ENCODE peak calls at places on chromosomes 6 and 20, in six cellular contexts. One of them, this sample, is unnamed. For H3K27me3, the result is how much of the 10 kb centered on the place peaks cover.

GRCh38 chr20:8287328-8287727 is 155.3 kb downstream of the PLCB1 start:
- DNase-seq in keratinocyte: no peak
- DNase-seq in BJ: no peak
- DNase-seq in colonic mucosa: no peak
- DNase-seq in brain microvascular endothelial cell: no peak
- DNase-seq in hepatocyte: no peak
- DNase-seq in this sample: no peak

GRCh38 chr6:166553563-166554271 is 32.8 kb downstream of the RAMACL start:
- DNase-seq in keratinocyte: peak
- DNase-seq in BJ: peak
- DNase-seq in colonic mucosa: peak
- DNase-seq in brain microvascular endothelial cell: peak
- DNase-seq in hepatocyte: no peak
- DNase-seq in this sample: no peak

GRCh38 chr20:25586877-25587276 is 1.5 kb upstream of the NINL start:
- DNase-seq in keratinocyte: no peak
- DNase-seq in BJ: no peak
- DNase-seq in colonic mucosa: no peak
- DNase-seq in brain microvascular endothelial cell: no peak
- DNase-seq in hepatocyte: no peak
- DNase-seq in this sample: no peak

GRCh38 chr6:31794294-31794865 is 1.2 kb downstream of the VARS1 start:
- DNase-seq in keratinocyte: no peak
- DNase-seq in BJ: no peak
- DNase-seq in colonic mucosa: no peak
- DNase-seq in brain microvascular endothelial cell: peak
- DNase-seq in hepatocyte: peak
- DNase-seq in this sample: no peak

GRCh38 chr6:169849396-169849795 is 98.0 kb downstream of the ERMARD start:
- DNase-seq in keratinocyte: no peak
- DNase-seq in BJ: no peak
- DNase-seq in colonic mucosa: no peak
- DNase-seq in brain microvascular endothelial cell: no peak
- DNase-seq in hepatocyte: no peak
- DNase-seq in this sample: no peak

GRCh38 chr20:43389231-43389630 is 68.5 kb upstream of the SRSF6 start:
- DNase-seq in keratinocyte: no peak
- DNase-seq in BJ: no peak
- DNase-seq in colonic mucosa: no peak
- DNase-seq in brain microvascular endothelial cell: no peak
- DNase-seq in hepatocyte: no peak
- DNase-seq in this sample: no peak

GRCh38 chr20:57600324-57601210 is 19.7 kb downstream of the ZBP1 start:
- DNase-seq in keratinocyte: no peak
- DNase-seq in BJ: no peak
- DNase-seq in colonic mucosa: no peak
- DNase-seq in brain microvascular endothelial cell: peak
- DNase-seq in hepatocyte: no peak
- DNase-seq in this sample: no peak

GRCh38 chr20:10219452-10219791 is 792 bp downstream of the SNAP25 start:
- DNase-seq in keratinocyte: no peak
- DNase-seq in BJ: no peak
- DNase-seq in colonic mucosa: peak
- DNase-seq in brain microvascular endothelial cell: peak
- DNase-seq in hepatocyte: peak
- DNase-seq in this sample: peak

GRCh38 chr6:148435386-148435785 is 92.7 kb downstream of the SASH1 start:
- DNase-seq in keratinocyte: no peak
- DNase-seq in BJ: no peak
- DNase-seq in colonic mucosa: no peak
- DNase-seq in brain microvascular endothelial cell: no peak
- DNase-seq in hepatocyte: no peak
- DNase-seq in this sample: no peak

GRCh38 chr6:131949909-131950766 is 1.0 kb downstream of the CCN2 start:
- DNase-seq in keratinocyte: no peak
- DNase-seq in BJ: peak
- DNase-seq in colonic mucosa: peak
- DNase-seq in brain microvascular endothelial cell: peak
- DNase-seq in hepatocyte: peak
- DNase-seq in this sample: peak

GRCh38 chr20:52082612-52083011 is 109.0 kb downstream of the ZFP64 start:
- DNase-seq in keratinocyte: no peak
- DNase-seq in BJ: no peak
- DNase-seq in colonic mucosa: no peak
- DNase-seq in brain microvascular endothelial cell: no peak
- DNase-seq in hepatocyte: no peak
- DNase-seq in this sample: no peak

GRCh38 chr20:59939879-59940128 is 301 bp downstream of the PPP1R3D start:
- DNase-seq in keratinocyte: no peak
- DNase-seq in BJ: no peak
- DNase-seq in colonic mucosa: no peak
- DNase-seq in brain microvascular endothelial cell: no peak
- DNase-seq in hepatocyte: no peak
- DNase-seq in this sample: no peak

GRCh38 chr6:151365233-151365632 is 26.1 kb downstream of the ZBTB2 start:
- DNase-seq in keratinocyte: no peak
- DNase-seq in BJ: no peak
- DNase-seq in colonic mucosa: no peak
- DNase-seq in brain microvascular endothelial cell: no peak
- DNase-seq in hepatocyte: no peak
- DNase-seq in this sample: no peak

GRCh38 chr6:109349419-109349987 is 32.8 kb downstream of the CD164 start:
- DNase-seq in keratinocyte: no peak
- DNase-seq in BJ: peak
- DNase-seq in colonic mucosa: peak
- DNase-seq in brain microvascular endothelial cell: peak
- DNase-seq in hepatocyte: peak
- DNase-seq in this sample: no peak

GRCh38 chr20:17898548-17898994 is 70.0 kb downstream of the SNX5 start:
- DNase-seq in keratinocyte: no peak
- DNase-seq in BJ: no peak
- DNase-seq in colonic mucosa: peak
- DNase-seq in brain microvascular endothelial cell: peak
- DNase-seq in hepatocyte: peak
- DNase-seq in this sample: no peak

DNA sequence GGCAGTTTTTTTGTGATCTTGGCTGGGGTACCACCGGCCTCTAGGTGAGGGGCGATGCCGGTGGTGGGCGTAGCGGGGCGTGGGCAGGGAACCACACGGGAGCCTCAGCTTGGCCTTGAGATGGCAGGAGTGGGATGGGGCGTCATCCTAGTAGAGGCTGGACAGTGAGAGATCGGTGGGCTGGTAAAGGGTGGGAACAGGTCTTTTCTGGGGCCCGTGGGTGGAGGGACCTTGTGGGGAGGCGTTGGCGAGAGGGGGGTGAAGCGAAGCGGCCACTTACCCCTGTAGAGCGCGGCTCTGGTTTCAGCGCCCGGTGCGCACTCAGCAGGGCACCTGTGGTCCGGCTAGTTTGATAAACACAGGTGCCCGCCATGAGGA is 12.0 kb downstream of the ITPR3 start:
- DNase-seq in keratinocyte: no peak
- DNase-seq in BJ: no peak
- DNase-seq in colonic mucosa: no peak
- DNase-seq in brain microvascular endothelial cell: no peak
- DNase-seq in hepatocyte: no peak
- DNase-seq in this sample: no peak
- H3K4me3 ChIP-seq in keratinocyte: peak
- H3K4me3 ChIP-seq in BJ: peak
- H3K4me3 ChIP-seq in colonic mucosa: peak
- H3K4me3 ChIP-seq in brain microvascular endothelial cell: peak
- H3K4me3 ChIP-seq in hepatocyte: no peak
- H3K4me3 ChIP-seq in this sample: peak

GRCh38 chr6:158960046-158960445 is 40.0 kb downstream of the RSPH3 start:
- DNase-seq in keratinocyte: no peak
- DNase-seq in BJ: no peak
- DNase-seq in colonic mucosa: no peak
- DNase-seq in brain microvascular endothelial cell: no peak
- DNase-seq in hepatocyte: no peak
- DNase-seq in this sample: no peak

GRCh38 chr6:158959552-158959951 is 40.5 kb downstream of the RSPH3 start:
- DNase-seq in keratinocyte: no peak
- DNase-seq in BJ: no peak
- DNase-seq in colonic mucosa: no peak
- DNase-seq in brain microvascular endothelial cell: no peak
- DNase-seq in hepatocyte: no peak
- DNase-seq in this sample: no peak

GRCh38 chr6:158955265-158955664 is 44.7 kb downstream of the RSPH3 start:
- DNase-seq in keratinocyte: no peak
- DNase-seq in BJ: no peak
- DNase-seq in colonic mucosa: no peak
- DNase-seq in brain microvascular endothelial cell: no peak
- DNase-seq in hepatocyte: no peak
- DNase-seq in this sample: no peak

GRCh38 chr6:158962371-158962770 is 37.6 kb downstream of the RSPH3 start:
- DNase-seq in keratinocyte: no peak
- DNase-seq in BJ: peak
- DNase-seq in colonic mucosa: no peak
- DNase-seq in brain microvascular endothelial cell: no peak
- DNase-seq in hepatocyte: no peak
- DNase-seq in this sample: no peak

GRCh38 chr6:158958504-158959386 is 41.3 kb downstream of the RSPH3 start:
- DNase-seq in keratinocyte: no peak
- DNase-seq in BJ: no peak
- DNase-seq in colonic mucosa: no peak
- DNase-seq in brain microvascular endothelial cell: no peak
- DNase-seq in hepatocyte: no peak
- DNase-seq in this sample: peak
- TF ChIP-seq CTCF in keratinocyte: peak
- TF ChIP-seq CTCF in BJ: no peak
- TF ChIP-seq CTCF in colonic mucosa: no peak
- TF ChIP-seq CTCF in brain microvascular endothelial cell: no peak
- TF ChIP-seq CTCF in hepatocyte: no peak
- TF ChIP-seq CTCF in this sample: peak

DNA sequence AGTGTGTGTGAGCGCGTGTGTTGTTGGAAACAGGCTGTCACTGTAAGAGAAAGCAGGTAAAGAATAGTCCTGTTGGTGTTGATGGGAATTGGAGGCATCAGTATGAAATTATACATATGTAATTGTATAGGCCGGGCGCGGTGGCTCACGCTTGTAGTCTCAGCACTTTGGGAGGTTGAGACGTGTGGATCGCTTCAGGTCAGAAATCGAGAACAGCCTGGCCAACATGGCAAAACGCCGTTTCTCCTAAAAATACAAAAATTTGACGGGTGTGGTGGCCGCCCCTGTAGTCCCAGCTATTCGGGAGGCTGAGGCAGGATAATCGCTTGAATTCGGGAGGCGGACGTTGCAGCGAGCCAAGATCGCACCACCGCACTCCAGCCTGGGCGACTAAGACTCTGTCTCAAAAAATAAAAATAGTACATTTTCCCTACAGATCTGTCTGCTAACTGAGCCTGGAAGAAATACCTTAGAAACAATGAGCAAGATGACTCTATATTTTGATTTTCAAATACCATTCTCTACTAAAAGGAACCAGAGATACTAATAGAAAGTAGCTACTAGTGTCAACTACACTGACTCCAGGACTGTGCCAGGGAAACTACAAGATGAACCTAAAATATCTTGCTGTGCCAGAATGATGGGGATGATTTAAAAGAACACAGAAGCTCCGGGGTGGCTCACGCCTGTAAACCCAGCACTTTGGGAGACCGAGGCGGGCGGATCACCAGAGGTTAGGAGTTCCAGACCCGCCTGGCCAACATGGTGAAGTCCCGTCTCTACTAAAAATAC is 110.8 kb downstream of the TRIM27 start:
- DNase-seq in keratinocyte: no peak
- DNase-seq in BJ: no peak
- DNase-seq in colonic mucosa: no peak
- DNase-seq in brain microvascular endothelial cell: no peak
- DNase-seq in hepatocyte: no peak
- DNase-seq in this sample: no peak
- H3K27me3 ChIP-seq in keratinocyte: half or more
- H3K27me3 ChIP-seq in BJ: under half
- H3K27me3 ChIP-seq in colonic mucosa: half or more
- H3K27me3 ChIP-seq in brain microvascular endothelial cell: under half
- H3K27me3 ChIP-seq in hepatocyte: half or more
- H3K27me3 ChIP-seq in this sample: under half

GRCh38 chr6:93391982-93392381 is 27.4 kb downstream of the EPHA7 start:
- DNase-seq in keratinocyte: no peak
- DNase-seq in BJ: no peak
- DNase-seq in colonic mucosa: no peak
- DNase-seq in brain microvascular endothelial cell: no peak
- DNase-seq in hepatocyte: peak
- DNase-seq in this sample: no peak
- H3K4me3 ChIP-seq in keratinocyte: no peak
- H3K4me3 ChIP-seq in BJ: no peak
- H3K4me3 ChIP-seq in colonic mucosa: no peak
- H3K4me3 ChIP-seq in brain microvascular endothelial cell: no peak
- H3K4me3 ChIP-seq in hepatocyte: no peak
- H3K4me3 ChIP-seq in this sample: no peak

GRCh38 chr6:89562114-89562815 is 76.3 kb downstream of the LYRM2 start:
- DNase-seq in keratinocyte: no peak
- DNase-seq in BJ: no peak
- DNase-seq in colonic mucosa: no peak
- DNase-seq in brain microvascular endothelial cell: no peak
- DNase-seq in hepatocyte: no peak
- DNase-seq in this sample: no peak
- TF ChIP-seq CTCF in keratinocyte: no peak
- TF ChIP-seq CTCF in BJ: no peak
- TF ChIP-seq CTCF in colonic mucosa: no peak
- TF ChIP-seq CTCF in brain microvascular endothelial cell: no peak
- TF ChIP-seq CTCF in hepatocyte: no peak
- TF ChIP-seq CTCF in this sample: no peak

GRCh38 chr6:108160009-108160408 is 5.8 kb upstream of the NR2E1 start:
- DNase-seq in keratinocyte: no peak
- DNase-seq in BJ: no peak
- DNase-seq in colonic mucosa: no peak
- DNase-seq in brain microvascular endothelial cell: no peak
- DNase-seq in hepatocyte: no peak
- DNase-seq in this sample: no peak

GRCh38 chr6:108156180-108156937 is 9.5 kb upstream of the NR2E1 start:
- DNase-seq in keratinocyte: no peak
- DNase-seq in BJ: no peak
- DNase-seq in colonic mucosa: no peak
- DNase-seq in brain microvascular endothelial cell: no peak
- DNase-seq in hepatocyte: no peak
- DNase-seq in this sample: no peak

GRCh38 chr6:108157972-108158441 is 7.8 kb upstream of the NR2E1 start:
- DNase-seq in keratinocyte: no peak
- DNase-seq in BJ: no peak
- DNase-seq in colonic mucosa: no peak
- DNase-seq in brain microvascular endothelial cell: no peak
- DNase-seq in hepatocyte: no peak
- DNase-seq in this sample: no peak

GRCh38 chr6:108157234-108157971 is 8.4 kb upstream of the NR2E1 start:
- DNase-seq in keratinocyte: no peak
- DNase-seq in BJ: no peak
- DNase-seq in colonic mucosa: no peak
- DNase-seq in brain microvascular endothelial cell: no peak
- DNase-seq in hepatocyte: no peak
- DNase-seq in this sample: no peak

DNA sequence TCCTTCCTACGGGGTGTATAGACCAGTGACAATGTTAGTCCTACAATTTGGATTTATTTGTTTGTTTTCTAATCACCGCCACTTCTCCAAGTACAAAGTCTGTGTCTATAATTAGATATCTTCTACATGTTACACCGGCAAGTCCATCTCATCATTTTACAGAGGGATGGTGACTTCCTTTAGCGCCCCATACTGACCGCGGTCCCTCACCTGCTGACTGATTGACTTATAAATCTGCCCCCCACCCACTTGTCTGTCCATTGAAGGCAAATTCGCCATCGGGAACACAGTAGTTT is 8.9 kb upstream of the NR2E1 start:
- DNase-seq in keratinocyte: no peak
- DNase-seq in BJ: no peak
- DNase-seq in colonic mucosa: no peak
- DNase-seq in brain microvascular endothelial cell: no peak
- DNase-seq in hepatocyte: no peak
- DNase-seq in this sample: no peak
- H3K27me3 ChIP-seq in keratinocyte: half or more
- H3K27me3 ChIP-seq in BJ: under half
- H3K27me3 ChIP-seq in colonic mucosa: half or more
- H3K27me3 ChIP-seq in brain microvascular endothelial cell: half or more
- H3K27me3 ChIP-seq in hepatocyte: half or more
- H3K27me3 ChIP-seq in this sample: under half

This sample was measured in GM06990.